ENCODE peak calls at places on chromosomes 5 and 9, in five cellular contexts. F is WTC11, O is GM12878, G is H1, J is GM23338. D is an unnamed sample.

GRCh38 chr5:93929146-93929545 is 187.7 kb upstream of the POU5F2 start:
- DNase-seq in F (no peak), O (no peak), G (no peak), J (no peak), D (no peak)

GRCh38 chr5:137688248-137688840 is 47.5 kb downstream of the KLHL3 start:
- DNase-seq in O (no peak), F (no peak), G (no peak), J (no peak), D (no peak)

GRCh38 chr5:54217826-54218503 is 92.4 kb downstream of the ARL15 start:
- DNase-seq in G (no peak), O (no peak), F (no peak), J (peak; percentile 78), D (peak; percentile 37)

GRCh38 chr9:129964901-129965734 is 77.9 kb downstream of the FNBP1 start:
- DNase-seq in G (no peak), O (no peak), F (no peak), J (peak; percentile 51), D (no peak)

GRCh38 chr5:102958481-102959011 is 161.4 kb downstream of the GIN1 start:
- DNase-seq in J (no peak), G (no peak), O (no peak), F (no peak), D (no peak)

GRCh38 chr9:82410306-82410705 is 421.7 kb downstream of the SPATA31D1 start:
- DNase-seq in J (no peak), F (no peak), G (no peak), O (peak; percentile 19), D (no peak)

GRCh38 chr5:151084363-151084762 is 3.5 kb upstream of the TNIP1 start:
- DNase-seq in F (no peak), J (no peak), G (no peak), O (no peak), D (no peak)

GRCh38 chr5:54024466-54024865 is 285.9 kb downstream of the ARL15 start:
- DNase-seq in O (no peak), G (no peak), F (no peak), J (no peak), D (no peak)

GRCh38 chr5:154465169-154465568 is 12.9 kb downstream of the HAND1 start:
- DNase-seq in F (no peak), O (no peak), J (no peak), G (no peak), D (peak; percentile 71)

GRCh38 chr9:130846487-130847305 is 11.6 kb downstream of the ABL1 start:
- DNase-seq in O (no peak), G (no peak), F (no peak), J (no peak), D (no peak)

GRCh38 chr9:103041961-103042360 is 46.8 kb downstream of the CYLC2 start:
- DNase-seq in F (no peak), O (no peak), G (no peak), J (no peak), D (no peak)

GRCh38 chr5:138953370-138954256 is 78.5 kb upstream of the LRRTM2 start:
- DNase-seq in O (no peak), J (no peak), F (no peak), G (no peak), D (no peak)

GRCh38 chr5:30505014-30505886 is 688.2 kb upstream of the CDH6 start:
- DNase-seq in J (no peak), F (no peak), O (no peak), G (no peak), D (peak; percentile 97)

GRCh38 chr5:1846583-1846982 is 36.1 kb downstream of the IRX4 start:
- DNase-seq in G (no peak), F (no peak), J (no peak), O (no peak), D (no peak)

GRCh38 chr5:71932649-71933338 is 174.5 kb upstream of the MAP1B start:
- DNase-seq in G (no peak), J (peak; percentile 75), F (peak; percentile 50), O (no peak), D (peak; percentile 76)

GRCh38 chr9:121156263-121156731 is 45.4 kb downstream of the RAB14 start:
- DNase-seq in J (no peak), O (peak; percentile 72), G (no peak), F (no peak), D (no peak)

GRCh38 chr9:106976772-106977171 is 113.8 kb downstream of the ZNF462 start:
- DNase-seq in F (no peak), J (no peak), G (no peak), O (no peak), D (peak; percentile 32)

GRCh38 chr5:157166164-157166493 is at the start of gene GARIN3:
- DNase-seq in J (no peak), O (no peak), F (no peak), G (no peak), D (no peak)

GRCh38 chr9:2241461-2241874 is 226.3 kb downstream of the SMARCA2 start:
- DNase-seq in G (peak; percentile 70), O (no peak), F (peak; percentile 83), J (peak; percentile 95), D (no peak)

GRCh38 chr5:92836861-92837755 is 743.9 kb downstream of the NR2F1-AS1 start:
- DNase-seq in G (no peak), J (no peak), O (no peak), F (no peak), D (no peak)

GRCh38 chr5:92835712-92836111 is 745.3 kb downstream of the NR2F1-AS1 start:
- DNase-seq in J (no peak), F (no peak), G (no peak), O (no peak), D (no peak)

GRCh38 chr5:92841604-92842155 is 739.3 kb downstream of the NR2F1-AS1 start:
- DNase-seq in G (no peak), O (no peak), J (no peak), F (no peak), D (no peak)

GRCh38 chr5:92838253-92838652 is 742.8 kb downstream of the NR2F1-AS1 start:
- DNase-seq in O (no peak), F (no peak), G (no peak), J (peak; percentile 66), D (peak; percentile 37)
- TF ChIP-seq CREB1 in O (no peak), F (no peak), G (no peak), J (no peak), D (no peak)

GRCh38 chr5:34924462-34924765 is 4.9 kb upstream of the DNAJC21 start:
- DNase-seq in O (no peak), J (no peak), G (no peak), F (no peak), D (no peak)

GRCh38 chr5:34928267-34928666 is 1.1 kb upstream of the DNAJC21 start:
- DNase-seq in O (no peak), F (no peak), G (no peak), J (no peak), D (no peak)

GRCh38 chr5:34927785-34928184 is 1.6 kb upstream of the DNAJC21 start:
- DNase-seq in J (no peak), F (no peak), G (no peak), O (no peak), D (no peak)

GRCh38 chr5:34926318-34926888 is 3.0 kb upstream of the DNAJC21 start:
- DNase-seq in J (no peak), O (no peak), G (no peak), F (no peak), D (no peak)

DNA sequence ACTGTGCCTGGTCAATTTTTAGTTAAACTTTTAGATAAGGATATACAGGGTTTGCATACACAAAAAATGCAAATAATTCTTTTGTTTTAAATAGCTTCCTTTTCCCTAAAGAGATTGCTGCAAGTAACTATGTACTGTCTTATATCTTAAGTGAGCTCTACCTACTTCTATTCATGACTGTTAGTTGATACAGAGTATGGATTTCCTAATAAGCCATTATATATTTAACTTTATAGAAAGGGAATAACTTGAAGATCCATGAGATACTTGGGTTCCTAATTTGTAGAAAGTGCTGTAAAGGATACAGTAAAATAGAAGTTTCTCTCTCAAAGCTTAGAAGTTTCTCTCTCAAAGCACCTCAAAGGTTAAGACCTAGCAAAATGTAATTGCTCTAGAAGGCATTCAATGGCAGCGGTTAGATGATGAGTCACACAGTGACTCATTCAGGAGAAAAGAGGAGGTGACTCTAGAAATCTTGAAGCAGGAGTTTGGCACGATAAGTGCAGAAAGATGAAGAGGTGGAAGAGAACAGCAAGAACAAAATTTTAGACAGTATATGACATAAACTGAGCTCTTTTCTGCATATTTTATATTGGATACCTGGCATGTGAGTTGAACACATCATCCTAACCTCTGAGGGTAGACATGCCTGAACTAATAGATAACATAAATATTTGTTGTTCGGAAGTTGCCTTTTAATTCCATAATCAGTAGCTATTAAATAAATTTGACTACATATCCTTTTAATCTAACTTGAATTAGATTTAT is 5.5 kb upstream of the DNAJC21 start:
- DNase-seq in G (no peak), O (no peak), J (no peak), F (no peak), D (no peak)
- TF ChIP-seq CREB1 in G (no peak), O (no peak), J (no peak), F (no peak), D (peak; percentile 19)

GRCh38 chr9:134371731-134372130 is 45.5 kb downstream of the RXRA start:
- DNase-seq in O (no peak), G (no peak), F (no peak), J (no peak), D (no peak)
- TF ChIP-seq CREB1 in O (no peak), G (no peak), F (no peak), J (no peak), D (no peak)

GRCh38 chr9:115164511-115164974 is 46.6 kb upstream of the TNC start:
- DNase-seq in J (no peak), G (no peak), F (no peak), O (no peak), D (peak; percentile 2)
- TF ChIP-seq CREB1 in J (no peak), G (no peak), F (no peak), O (no peak), D (no peak)

DNA sequence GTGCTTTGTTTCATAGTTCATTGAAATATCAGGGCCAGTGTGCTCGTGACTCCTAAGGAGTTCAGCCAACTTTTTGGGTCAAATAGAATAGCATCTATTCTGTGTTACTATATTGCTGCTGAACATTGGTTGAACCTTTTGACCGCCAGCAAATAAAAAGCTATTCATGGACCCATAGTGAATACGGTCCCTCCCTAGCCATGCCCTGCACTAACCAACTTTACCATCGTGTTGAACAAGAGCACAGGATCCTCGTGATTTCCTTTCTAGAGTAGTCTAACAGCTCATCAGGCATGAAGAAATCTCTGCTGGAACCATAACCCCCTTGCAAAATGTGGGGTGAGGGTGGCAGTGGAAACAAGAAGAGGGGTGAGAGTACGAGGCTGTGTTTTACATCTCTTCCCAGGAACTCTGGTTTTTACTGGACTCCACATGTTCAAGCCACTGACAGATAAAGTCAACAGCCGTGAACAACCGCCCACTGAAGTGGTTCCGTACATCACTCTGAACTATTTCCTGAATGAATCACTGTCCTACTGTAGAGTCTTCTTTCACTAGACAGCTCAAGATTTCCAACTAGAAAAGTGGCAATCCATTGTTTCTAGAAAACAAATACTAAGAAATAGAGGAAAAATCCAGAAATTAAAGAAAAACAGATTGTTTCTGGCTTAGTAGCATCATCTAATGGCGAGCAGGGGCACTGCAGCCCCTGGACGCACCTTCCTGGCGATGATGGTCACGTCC is 70.1 kb upstream of the SPATA31E1 start:
- DNase-seq in G (no peak), O (no peak), F (peak; percentile 49), J (peak; percentile 75), D (peak; percentile 4)
- TF ChIP-seq CREB1 in G (no peak), O (no peak), F (no peak), J (no peak), D (no peak)

GRCh38 chr5:6633469-6634326 is 458 bp downstream of the SRD5A1 start:
- DNase-seq in F (peak; percentile 52), J (peak; percentile 51), O (no peak), G (no peak), D (no peak)
- TF ChIP-seq CREB1 in F (no peak), J (no peak), O (no peak), G (no peak), D (no peak)

D was measured in HepG2.